ENCODE peak calls at places on chromosomes 4 and X, in ten cellular contexts. One of them, this sample, is unnamed.
A peak's percentile ranks its signal among the peaks of the same experiment; 100 is the strongest.

GRCh38 chrX:71618303-71618721 is at the start of gene CXCR3:
- DNase-seq in GM23338: no peak
- DNase-seq in AG09309: no peak
- DNase-seq in A549: no peak
- DNase-seq in cardiac muscle cell: no peak
- DNase-seq in A673: no peak
- DNase-seq in dorsolateral prefrontal cortex: no peak
- DNase-seq in coronary artery: no peak
- DNase-seq in fibroblast of pulmonary artery: peak; percentile 38
- DNase-seq in neural progenitor cell: no peak
- DNase-seq in this sample: peak; percentile 61

GRCh38 chr4:40417941-40418340 is 82.8 kb downstream of the CHRNA9 start:
- DNase-seq in GM23338: no peak
- DNase-seq in AG09309: no peak
- DNase-seq in A549: no peak
- DNase-seq in cardiac muscle cell: no peak
- DNase-seq in A673: no peak
- DNase-seq in dorsolateral prefrontal cortex: no peak
- DNase-seq in coronary artery: no peak
- DNase-seq in fibroblast of pulmonary artery: no peak
- DNase-seq in neural progenitor cell: no peak
- DNase-seq in this sample: no peak

GRCh38 chr4:10704050-10704810 is 19.7 kb upstream of the CLNK start:
- DNase-seq in GM23338: no peak
- DNase-seq in AG09309: no peak
- DNase-seq in A549: no peak
- DNase-seq in cardiac muscle cell: no peak
- DNase-seq in A673: no peak
- DNase-seq in dorsolateral prefrontal cortex: peak; percentile 38
- DNase-seq in coronary artery: no peak
- DNase-seq in fibroblast of pulmonary artery: no peak
- DNase-seq in neural progenitor cell: no peak
- DNase-seq in this sample: no peak

GRCh38 chr4:7487464-7487863 is 52.7 kb upstream of the PSAPL1 start:
- DNase-seq in GM23338: no peak
- DNase-seq in AG09309: no peak
- DNase-seq in A549: no peak
- DNase-seq in cardiac muscle cell: no peak
- DNase-seq in A673: no peak
- DNase-seq in dorsolateral prefrontal cortex: no peak
- DNase-seq in coronary artery: no peak
- DNase-seq in fibroblast of pulmonary artery: no peak
- DNase-seq in neural progenitor cell: peak; percentile 57
- DNase-seq in this sample: no peak

GRCh38 chr4:96787766-96788165 is 947.9 kb downstream of the PDHA2 start:
- DNase-seq in GM23338: no peak
- DNase-seq in AG09309: no peak
- DNase-seq in A549: no peak
- DNase-seq in cardiac muscle cell: no peak
- DNase-seq in A673: no peak
- DNase-seq in dorsolateral prefrontal cortex: no peak
- DNase-seq in coronary artery: no peak
- DNase-seq in fibroblast of pulmonary artery: no peak
- DNase-seq in neural progenitor cell: no peak
- DNase-seq in this sample: no peak

GRCh38 chrX:134144231-134144630 is 92.8 kb upstream of the CCDC160 start:
- DNase-seq in GM23338: peak; percentile 35
- DNase-seq in AG09309: no peak
- DNase-seq in A549: peak; percentile 1
- DNase-seq in cardiac muscle cell: peak; percentile 28
- DNase-seq in A673: peak; percentile 23
- DNase-seq in dorsolateral prefrontal cortex: no peak
- DNase-seq in coronary artery: no peak
- DNase-seq in fibroblast of pulmonary artery: peak; percentile 11
- DNase-seq in neural progenitor cell: peak; percentile 23
- DNase-seq in this sample: no peak

GRCh38 chr4:29983890-29984289 is 736.3 kb upstream of the PCDH7 start:
- DNase-seq in GM23338: no peak
- DNase-seq in AG09309: no peak
- DNase-seq in A549: no peak
- DNase-seq in cardiac muscle cell: no peak
- DNase-seq in A673: peak; percentile 7
- DNase-seq in dorsolateral prefrontal cortex: no peak
- DNase-seq in coronary artery: no peak
- DNase-seq in fibroblast of pulmonary artery: no peak
- DNase-seq in neural progenitor cell: no peak
- DNase-seq in this sample: no peak

GRCh38 chr4:10296730-10297129 is 160.5 kb downstream of the ZNF518B start:
- DNase-seq in GM23338: peak; percentile 3
- DNase-seq in AG09309: no peak
- DNase-seq in A549: no peak
- DNase-seq in cardiac muscle cell: peak; percentile 8
- DNase-seq in A673: no peak
- DNase-seq in dorsolateral prefrontal cortex: peak; percentile 8
- DNase-seq in coronary artery: no peak
- DNase-seq in fibroblast of pulmonary artery: peak; percentile 16
- DNase-seq in neural progenitor cell: peak; percentile 83
- DNase-seq in this sample: no peak

GRCh38 chrX:123282241-123282640 is 98.2 kb downstream of the GRIA3 start:
- DNase-seq in GM23338: no peak
- DNase-seq in AG09309: no peak
- DNase-seq in A549: no peak
- DNase-seq in cardiac muscle cell: no peak
- DNase-seq in A673: no peak
- DNase-seq in dorsolateral prefrontal cortex: no peak
- DNase-seq in coronary artery: no peak
- DNase-seq in fibroblast of pulmonary artery: no peak
- DNase-seq in neural progenitor cell: no peak
- DNase-seq in this sample: no peak

GRCh38 chrX:123274796-123275195 is 90.7 kb downstream of the GRIA3 start:
- DNase-seq in GM23338: no peak
- DNase-seq in AG09309: no peak
- DNase-seq in A549: no peak
- DNase-seq in cardiac muscle cell: no peak
- DNase-seq in A673: no peak
- DNase-seq in dorsolateral prefrontal cortex: no peak
- DNase-seq in coronary artery: no peak
- DNase-seq in fibroblast of pulmonary artery: peak; percentile 2
- DNase-seq in neural progenitor cell: no peak
- DNase-seq in this sample: no peak

GRCh38 chrX:123277821-123278220 is 93.7 kb downstream of the GRIA3 start:
- DNase-seq in GM23338: peak; percentile 4
- DNase-seq in AG09309: no peak
- DNase-seq in A549: no peak
- DNase-seq in cardiac muscle cell: no peak
- DNase-seq in A673: no peak
- DNase-seq in dorsolateral prefrontal cortex: no peak
- DNase-seq in coronary artery: no peak
- DNase-seq in fibroblast of pulmonary artery: no peak
- DNase-seq in neural progenitor cell: peak; percentile 3
- DNase-seq in this sample: no peak

GRCh38 chrX:123277347-123277746 is 93.3 kb downstream of the GRIA3 start:
- DNase-seq in GM23338: peak; percentile 17
- DNase-seq in AG09309: no peak
- DNase-seq in A549: no peak
- DNase-seq in cardiac muscle cell: no peak
- DNase-seq in A673: no peak
- DNase-seq in dorsolateral prefrontal cortex: no peak
- DNase-seq in coronary artery: no peak
- DNase-seq in fibroblast of pulmonary artery: no peak
- DNase-seq in neural progenitor cell: no peak
- DNase-seq in this sample: no peak
- TF ChIP-seq CTCF in GM23338: peak; percentile 14
- TF ChIP-seq CTCF in AG09309: no peak
- TF ChIP-seq CTCF in A549: no peak
- TF ChIP-seq CTCF in cardiac muscle cell: no peak
- TF ChIP-seq CTCF in A673: no peak
- TF ChIP-seq CTCF in dorsolateral prefrontal cortex: no peak
- TF ChIP-seq CTCF in coronary artery: no peak
- TF ChIP-seq CTCF in fibroblast of pulmonary artery: no peak
- TF ChIP-seq CTCF in neural progenitor cell: no peak
- TF ChIP-seq CTCF in this sample: no peak

DNA sequence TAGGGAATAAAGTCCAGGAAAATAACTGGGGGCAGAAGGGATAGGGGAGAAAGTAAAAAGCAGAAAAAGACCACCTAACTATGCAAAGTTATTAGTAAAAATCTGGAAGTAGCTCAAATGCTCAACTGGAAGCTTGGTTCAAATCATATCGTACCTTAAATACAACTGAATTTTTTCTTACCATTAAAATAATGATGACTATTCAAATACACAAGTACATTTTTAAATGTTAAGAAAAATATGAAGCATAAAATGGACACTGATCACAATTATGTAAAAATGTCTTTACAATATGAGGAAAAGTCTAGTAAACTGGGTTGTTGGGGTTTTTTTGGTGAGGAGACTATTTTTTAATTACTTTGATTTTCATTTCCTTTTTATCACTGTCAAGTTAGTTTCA is 3.1 kb downstream of the BRWD3 start:
- DNase-seq in GM23338: no peak
- DNase-seq in AG09309: no peak
- DNase-seq in A549: no peak
- DNase-seq in cardiac muscle cell: no peak
- DNase-seq in A673: no peak
- DNase-seq in dorsolateral prefrontal cortex: no peak
- DNase-seq in coronary artery: no peak
- DNase-seq in fibroblast of pulmonary artery: no peak
- DNase-seq in neural progenitor cell: no peak
- DNase-seq in this sample: no peak
- H3K4me3 ChIP-seq in GM23338: no peak overlapping the region
- H3K4me3 ChIP-seq in AG09309: no peak overlapping the region
- H3K4me3 ChIP-seq in A549: no peak overlapping the region
- H3K4me3 ChIP-seq in cardiac muscle cell: no peak overlapping the region
- H3K4me3 ChIP-seq in A673: no peak overlapping the region
- H3K4me3 ChIP-seq in dorsolateral prefrontal cortex: peak overlapping the region; percentile 71
- H3K4me3 ChIP-seq in coronary artery: no peak overlapping the region
- H3K4me3 ChIP-seq in fibroblast of pulmonary artery: no peak overlapping the region
- H3K4me3 ChIP-seq in neural progenitor cell: peak overlapping the region; percentile 76
- H3K4me3 ChIP-seq in this sample: no peak overlapping the region

GRCh38 chr4:17323619-17324400 is 188.1 kb downstream of the QDPR start:
- DNase-seq in GM23338: no peak
- DNase-seq in AG09309: no peak
- DNase-seq in A549: no peak
- DNase-seq in cardiac muscle cell: no peak
- DNase-seq in A673: peak; percentile 47
- DNase-seq in dorsolateral prefrontal cortex: no peak
- DNase-seq in coronary artery: no peak
- DNase-seq in fibroblast of pulmonary artery: no peak
- DNase-seq in neural progenitor cell: no peak
- DNase-seq in this sample: no peak

GRCh38 chr4:17322514-17322913 is 189.4 kb downstream of the QDPR start:
- DNase-seq in GM23338: no peak
- DNase-seq in AG09309: no peak
- DNase-seq in A549: no peak
- DNase-seq in cardiac muscle cell: peak; percentile 56
- DNase-seq in A673: no peak
- DNase-seq in dorsolateral prefrontal cortex: no peak
- DNase-seq in coronary artery: no peak
- DNase-seq in fibroblast of pulmonary artery: no peak
- DNase-seq in neural progenitor cell: no peak
- DNase-seq in this sample: no peak

GRCh38 chr4:17325098-17325497 is 186.8 kb downstream of the QDPR start:
- DNase-seq in GM23338: no peak
- DNase-seq in AG09309: no peak
- DNase-seq in A549: no peak
- DNase-seq in cardiac muscle cell: no peak
- DNase-seq in A673: no peak
- DNase-seq in dorsolateral prefrontal cortex: no peak
- DNase-seq in coronary artery: no peak
- DNase-seq in fibroblast of pulmonary artery: no peak
- DNase-seq in neural progenitor cell: no peak
- DNase-seq in this sample: no peak

GRCh38 chr4:17326756-17327155 is 185.1 kb downstream of the QDPR start:
- DNase-seq in GM23338: no peak
- DNase-seq in AG09309: no peak
- DNase-seq in A549: no peak
- DNase-seq in cardiac muscle cell: no peak
- DNase-seq in A673: no peak
- DNase-seq in dorsolateral prefrontal cortex: no peak
- DNase-seq in coronary artery: no peak
- DNase-seq in fibroblast of pulmonary artery: no peak
- DNase-seq in neural progenitor cell: no peak
- DNase-seq in this sample: no peak

GRCh38 chr4:17324431-17324830 is 187.5 kb downstream of the QDPR start:
- DNase-seq in GM23338: peak; percentile 81
- DNase-seq in AG09309: peak; percentile 37
- DNase-seq in A549: no peak
- DNase-seq in cardiac muscle cell: peak; percentile 59
- DNase-seq in A673: peak; percentile 82
- DNase-seq in dorsolateral prefrontal cortex: no peak
- DNase-seq in coronary artery: no peak
- DNase-seq in fibroblast of pulmonary artery: peak; percentile 76
- DNase-seq in neural progenitor cell: peak; percentile 67
- DNase-seq in this sample: no peak
- TF ChIP-seq CTCF in GM23338: peak; percentile 79
- TF ChIP-seq CTCF in AG09309: peak; percentile 66
- TF ChIP-seq CTCF in A549: peak; percentile 36
- TF ChIP-seq CTCF in cardiac muscle cell: peak; percentile 67
- TF ChIP-seq CTCF in A673: peak; percentile 83
- TF ChIP-seq CTCF in dorsolateral prefrontal cortex: peak; percentile 66
- TF ChIP-seq CTCF in coronary artery: peak; percentile 58
- TF ChIP-seq CTCF in fibroblast of pulmonary artery: peak; percentile 60
- TF ChIP-seq CTCF in neural progenitor cell: peak; percentile 86
- TF ChIP-seq CTCF in this sample: peak; percentile 47

GRCh38 chrX:46575586-46575985 is 2.0 kb downstream of the CHST7 start:
- DNase-seq in GM23338: no peak
- DNase-seq in AG09309: no peak
- DNase-seq in A549: no peak
- DNase-seq in cardiac muscle cell: no peak
- DNase-seq in A673: no peak
- DNase-seq in dorsolateral prefrontal cortex: no peak
- DNase-seq in coronary artery: no peak
- DNase-seq in fibroblast of pulmonary artery: no peak
- DNase-seq in neural progenitor cell: no peak
- DNase-seq in this sample: no peak

GRCh38 chrX:46575991-46576392 is 2.4 kb downstream of the CHST7 start:
- DNase-seq in GM23338: peak; percentile 17
- DNase-seq in AG09309: no peak
- DNase-seq in A549: no peak
- DNase-seq in cardiac muscle cell: no peak
- DNase-seq in A673: peak; percentile 41
- DNase-seq in dorsolateral prefrontal cortex: no peak
- DNase-seq in coronary artery: no peak
- DNase-seq in fibroblast of pulmonary artery: peak; percentile 72
- DNase-seq in neural progenitor cell: peak; percentile 24
- DNase-seq in this sample: no peak

GRCh38 chrX:46573896-46574336 is 351 bp downstream of the CHST7 start:
- DNase-seq in GM23338: peak; percentile 77
- DNase-seq in AG09309: no peak
- DNase-seq in A549: peak; percentile 54
- DNase-seq in cardiac muscle cell: peak; percentile 37
- DNase-seq in A673: peak; percentile 69
- DNase-seq in dorsolateral prefrontal cortex: no peak
- DNase-seq in coronary artery: peak; percentile 75
- DNase-seq in fibroblast of pulmonary artery: peak; percentile 59
- DNase-seq in neural progenitor cell: peak; percentile 72
- DNase-seq in this sample: no peak

GRCh38 chrX:46574337-46574940 is 874 bp downstream of the CHST7 start:
- DNase-seq in GM23338: peak; percentile 38
- DNase-seq in AG09309: no peak
- DNase-seq in A549: no peak
- DNase-seq in cardiac muscle cell: no peak
- DNase-seq in A673: peak; percentile 24
- DNase-seq in dorsolateral prefrontal cortex: no peak
- DNase-seq in coronary artery: peak; percentile 73
- DNase-seq in fibroblast of pulmonary artery: no peak
- DNase-seq in neural progenitor cell: peak; percentile 24
- DNase-seq in this sample: peak; percentile 82

GRCh38 chrX:46574941-46575381 is 1.4 kb downstream of the CHST7 start:
- DNase-seq in GM23338: peak; percentile 37
- DNase-seq in AG09309: no peak
- DNase-seq in A549: no peak
- DNase-seq in cardiac muscle cell: peak; percentile 50
- DNase-seq in A673: peak; percentile 19
- DNase-seq in dorsolateral prefrontal cortex: no peak
- DNase-seq in coronary artery: no peak
- DNase-seq in fibroblast of pulmonary artery: no peak
- DNase-seq in neural progenitor cell: peak; percentile 55
- DNase-seq in this sample: peak; percentile 85
- H3K4me3 ChIP-seq in GM23338: peak overlapping the region; percentile 73
- H3K4me3 ChIP-seq in AG09309: peak overlapping the region; percentile 37
- H3K4me3 ChIP-seq in A549: peak overlapping the region; percentile 76
- H3K4me3 ChIP-seq in cardiac muscle cell: peak overlapping the region; percentile 49
- H3K4me3 ChIP-seq in A673: peak overlapping the region; percentile 58
- H3K4me3 ChIP-seq in dorsolateral prefrontal cortex: peak overlapping the region; percentile 54
- H3K4me3 ChIP-seq in coronary artery: peak overlapping the region; percentile 81
- H3K4me3 ChIP-seq in fibroblast of pulmonary artery: peak overlapping the region; percentile 58
- H3K4me3 ChIP-seq in neural progenitor cell: peak overlapping the region; percentile 59
- H3K4me3 ChIP-seq in this sample: peak overlapping the region; percentile 21

This sample was measured in left lung.